ENCODE peak calls at places on chromosomes 12 and 14, in eight cellular contexts. H is CD8-positive, alpha-beta T cell; B is A549; D is lower lobe of right lung; Y is endodermal cell; J is H9; G is left lung; E is hepatocyte. Q is an unnamed sample. For H3K4me1, the result is how much of the 10 kb centered on the place peaks cover.

GRCh38 chr14:92539419-92539818 is 25.8 kb downstream of the RIN3 start:
- DNase-seq in Y (no peak), E (no peak), B (no peak), H (no peak), J (no peak), G (no peak), D (peak), Q (no peak)

GRCh38 chr14:69632154-69632553 is 20.8 kb downstream of the SUSD6 start:
- DNase-seq in E (no peak), D (no peak), B (no peak), H (no peak), Y (peak), G (no peak), J (no peak), Q (no peak)

GRCh38 chr12:103855896-103856657 is 15.0 kb upstream of the NT5DC3 start:
- DNase-seq in H (no peak), D (no peak), J (no peak), Y (no peak), B (no peak), E (no peak), G (no peak), Q (no peak)

GRCh38 chr12:29725587-29726320 is 58.0 kb downstream of the TMTC1 start:
- DNase-seq in H (no peak), B (no peak), Y (no peak), D (no peak), E (peak), G (no peak), J (no peak), Q (no peak)

GRCh38 chr14:50666772-50667490 is 1.2 kb downstream of the SAV1 start:
- DNase-seq in H (peak), E (peak), B (peak), Y (peak), G (no peak), J (peak), D (no peak), Q (no peak)

GRCh38 chr12:125836647-125837046 is 771.4 kb downstream of the AACS start:
- DNase-seq in J (no peak), H (no peak), Y (no peak), B (no peak), D (no peak), E (no peak), G (no peak), Q (no peak)

GRCh38 chr12:103140217-103140616 is 182.7 kb downstream of the ASCL1 start:
- DNase-seq in J (no peak), D (no peak), H (no peak), Y (no peak), E (no peak), B (no peak), G (no peak), Q (no peak)

GRCh38 chr12:92602930-92603623 is 99.7 kb upstream of the PLEKHG7 start:
- DNase-seq in J (no peak), B (peak), Y (no peak), D (no peak), H (no peak), G (no peak), E (peak), Q (no peak)

GRCh38 chr14:89455412-89455811 is 38.4 kb upstream of the FOXN3 start:
- DNase-seq in J (no peak), D (no peak), H (no peak), G (no peak), E (peak), Y (peak), B (no peak), Q (peak)

GRCh38 chr14:22939684-22940083 is 10.5 kb upstream of the PRMT5 start:
- DNase-seq in J (no peak), B (no peak), E (no peak), Y (no peak), G (no peak), H (no peak), D (no peak), Q (no peak)

GRCh38 chr12:120292661-120293531 is at the start of gene RNU4-1:
- DNase-seq in G (no peak), B (peak), J (peak), E (peak), D (peak), H (peak), Y (peak), Q (no peak)

GRCh38 chr12:16573652-16574077 is 32.3 kb downstream of the LMO3 start:
- DNase-seq in G (peak), D (peak), E (peak), H (no peak), B (no peak), J (peak), Y (peak), Q (no peak)

GRCh38 chr12:7130791-7131501 is 775 bp downstream of the CLSTN3 start:
- DNase-seq in D (peak), Y (peak), B (no peak), H (peak), J (peak), G (peak), E (peak), Q (peak)

GRCh38 chr12:58041441-58041840 is 100.1 kb downstream of the ATP23 start:
- DNase-seq in G (no peak), D (no peak), B (no peak), J (no peak), Y (no peak), E (no peak), H (no peak), Q (no peak)

GRCh38 chr12:63805704-63806672 is 26.3 kb downstream of the RXYLT1 start:
- DNase-seq in H (no peak), E (no peak), D (no peak), J (no peak), G (no peak), B (peak), Y (no peak), Q (no peak)

GRCh38 chr12:20946732-20947131 is 136.2 kb downstream of the SLCO1B3 start:
- DNase-seq in H (no peak), G (no peak), E (peak), B (peak), Y (peak), D (no peak), J (peak), Q (no peak)

GRCh38 chr12:63420206-63420644 is 248.1 kb downstream of the DPY19L2 start:
- DNase-seq in Y (peak), J (peak), D (no peak), H (no peak), G (no peak), E (peak), B (peak), Q (no peak)

GRCh38 chr14:72722201-72722785 is 171.6 kb downstream of the DPF3 start:
- DNase-seq in H (no peak), E (no peak), B (no peak), J (no peak), D (no peak), Y (no peak), G (no peak), Q (no peak)

GRCh38 chr14:27049611-27050172 is 451.9 kb upstream of the NOVA1 start:
- DNase-seq in B (no peak), E (no peak), D (no peak), Y (no peak), J (no peak), G (no peak), H (no peak), Q (no peak)

GRCh38 chr12:10397311-10397710 is 7.5 kb upstream of the KLRK1 start:
- DNase-seq in G (no peak), Y (no peak), E (no peak), H (peak), D (no peak), J (no peak), B (no peak), Q (no peak)

GRCh38 chr14:95140060-95140858 is 17.1 kb downstream of the DICER1 start:
- DNase-seq in D (no peak), B (no peak), J (no peak), Y (no peak), H (no peak), E (no peak), G (no peak), Q (no peak)

GRCh38 chr12:95418142-95418541 is 55.8 kb upstream of the METAP2 start:
- DNase-seq in B (no peak), E (no peak), G (no peak), H (no peak), J (no peak), D (no peak), Y (peak), Q (no peak)

GRCh38 chr12:120710805-120711296 is 593 bp downstream of the UNC119B start:
- DNase-seq in H (peak), B (no peak), Y (peak), J (peak), D (peak), E (peak), G (peak), Q (peak)

GRCh38 chr12:67367843-67368242 is 98.7 kb downstream of the CAND1 start:
- DNase-seq in Y (no peak), E (no peak), G (no peak), B (no peak), D (no peak), J (no peak), H (no peak), Q (no peak)

GRCh38 chr14:106506901-106507305 is 980.5 kb downstream of the TMEM121 start:
- DNase-seq in G (no peak), H (peak), D (no peak), B (no peak), Y (no peak), J (no peak), E (no peak), Q (peak)

GRCh38 chr14:68255697-68256178 is 436.2 kb downstream of the RAD51B start:
- DNase-seq in E (no peak), H (no peak), D (no peak), G (no peak), Y (no peak), J (no peak), B (no peak), Q (no peak)

GRCh38 chr12:108611884-108612415 is 14.1 kb upstream of the TMEM119 start:
- DNase-seq in B (peak), J (peak), E (peak), D (no peak), Y (peak), H (peak), G (peak), Q (no peak)

GRCh38 chr14:95296595-95297365 is 22.9 kb downstream of the CLMN start:
- DNase-seq in H (no peak), D (no peak), Y (no peak), E (no peak), G (no peak), J (no peak), B (no peak), Q (peak)

DNA sequence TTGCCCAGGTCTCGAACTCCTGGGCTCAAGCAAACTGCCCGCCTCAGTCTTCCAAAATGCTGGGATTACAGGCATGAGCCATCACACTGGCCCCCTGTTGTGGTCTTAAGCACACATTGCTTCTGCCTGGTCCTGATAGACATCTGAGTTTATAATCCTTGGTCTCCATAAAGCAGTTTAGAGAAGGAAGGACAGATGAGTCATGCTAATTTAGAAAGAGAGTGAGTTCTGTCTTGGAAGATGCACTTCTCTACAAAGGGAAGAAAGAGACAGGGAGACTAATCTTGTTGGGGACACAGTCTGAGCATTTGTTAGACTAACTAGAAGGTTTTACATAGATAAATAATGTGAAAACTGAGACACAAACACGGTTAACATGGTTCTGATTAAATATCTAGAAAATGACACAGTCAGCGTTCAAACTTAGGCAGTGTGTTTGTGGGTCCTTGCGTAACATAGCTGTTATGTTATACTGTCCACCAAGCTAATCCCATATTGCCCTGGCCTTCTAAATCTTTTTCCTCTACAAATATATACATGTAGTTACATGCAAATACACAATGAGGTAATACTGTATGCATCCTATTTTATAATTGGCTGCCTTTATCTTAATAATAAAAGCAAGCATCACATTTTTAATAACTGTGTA is 31.0 kb downstream of the SAMD4A start:
- DNase-seq in D (no peak), Y (no peak), B (no peak), G (no peak), E (no peak), H (no peak), J (no peak), Q (no peak)
- H3K4me1 ChIP-seq in D (under half), Y (under half), B (under half), G (under half), E (under half), H (under half), J (under half), Q (under half)

GRCh38 chr12:114166360-114166759 is 200.2 kb upstream of the RBM19 start:
- DNase-seq in D (no peak), B (peak), E (peak), H (no peak), J (peak), G (no peak), Y (peak), Q (no peak)
- TF ChIP-seq CTCF in D (peak), B (peak), E (peak), H (no peak), J (peak), G (peak), Y (peak), Q (no peak)

GRCh38 chr14:48686650-48687049 is 899.5 kb downstream of the RPS29 start:
- DNase-seq in Y (no peak), G (no peak), H (no peak), D (no peak), J (no peak), E (no peak), B (no peak), Q (no peak)
- H3K4me1 ChIP-seq in Y (under half), G (under half), H (under half), D (under half), J (under half), E (under half), B (under half), Q (under half)

GRCh38 chr14:61380984-61381383 is 59.6 kb downstream of the PRKCH start:
- DNase-seq in B (no peak), E (no peak), J (no peak), G (no peak), H (no peak), Y (no peak), D (no peak), Q (no peak)
- TF ChIP-seq CTCF in B (no peak), E (no peak), J (peak), G (no peak), H (peak), Y (peak), D (no peak), Q (no peak)

DNA sequence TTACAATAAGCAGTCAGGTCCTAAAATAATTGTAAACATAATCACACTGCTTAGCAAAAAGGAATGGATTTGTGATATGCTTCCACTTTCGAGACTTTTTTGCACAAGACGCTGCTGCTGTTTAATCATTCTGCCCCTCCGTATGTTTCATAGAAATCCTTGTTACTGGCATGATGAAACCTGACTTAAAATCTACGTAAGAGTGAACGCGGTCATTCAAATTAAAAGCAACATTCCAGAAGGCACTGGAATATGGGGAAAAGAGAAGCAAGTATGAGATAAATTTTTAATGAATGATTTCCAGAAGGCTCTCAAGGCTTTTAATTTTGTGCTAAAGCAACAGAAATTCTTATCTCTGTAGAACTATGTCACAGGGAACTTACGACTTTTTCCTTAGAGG is 1.1 kb downstream of the CNIH1 start:
- DNase-seq in D (no peak), H (no peak), J (no peak), B (no peak), Y (no peak), G (no peak), E (no peak), Q (no peak)
- H3K4me1 ChIP-seq in D (under half), H (under half), J (under half), B (under half), Y (under half), G (half or more), E (under half), Q (under half)

GRCh38 chr14:74980398-74980745 is 22.3 kb upstream of the EIF2B2 start:
- DNase-seq in D (no peak), G (no peak), Y (no peak), J (no peak), H (no peak), E (no peak), B (no peak), Q (no peak)

GRCh38 chr14:74978416-74978947 is 23.1 kb upstream of the PGF start:
- DNase-seq in H (no peak), Y (no peak), J (peak), E (no peak), D (no peak), G (no peak), B (no peak), Q (no peak)

GRCh38 chr14:74980746-74981661 is 21.7 kb upstream of the EIF2B2 start:
- DNase-seq in J (peak), G (no peak), E (no peak), D (no peak), H (no peak), B (no peak), Y (peak), Q (no peak)

GRCh38 chr14:74979029-74979428 is 23.6 kb upstream of the PGF start:
- DNase-seq in H (no peak), Y (no peak), G (no peak), J (no peak), D (no peak), B (no peak), E (no peak), Q (no peak)

GRCh38 chr14:74979442-74980397 is 23.0 kb upstream of the EIF2B2 start:
- DNase-seq in G (no peak), D (no peak), Y (peak), J (peak), H (no peak), E (peak), B (no peak), Q (no peak)
- TF ChIP-seq CTCF in G (no peak), D (no peak), Y (peak), J (peak), H (no peak), E (peak), B (no peak), Q (no peak)

GRCh38 chr12:115182239-115182638 is 498.3 kb upstream of the TBX3 start:
- DNase-seq in G (no peak), E (no peak), Y (no peak), B (no peak), H (no peak), D (no peak), J (no peak), Q (no peak)
- H3K4me1 ChIP-seq in G (under half), E (under half), Y (under half), B (under half), H (under half), D (under half), J (under half), Q (under half)

GRCh38 chr12:4763549-4763948 is 43.3 kb downstream of the GALNT8 start:
- DNase-seq in J (peak), Y (peak), E (peak), H (no peak), D (no peak), B (peak), G (no peak), Q (peak)
- TF ChIP-seq CTCF in J (peak), Y (peak), E (peak), H (no peak), D (no peak), B (peak), G (no peak), Q (no peak)

DNA sequence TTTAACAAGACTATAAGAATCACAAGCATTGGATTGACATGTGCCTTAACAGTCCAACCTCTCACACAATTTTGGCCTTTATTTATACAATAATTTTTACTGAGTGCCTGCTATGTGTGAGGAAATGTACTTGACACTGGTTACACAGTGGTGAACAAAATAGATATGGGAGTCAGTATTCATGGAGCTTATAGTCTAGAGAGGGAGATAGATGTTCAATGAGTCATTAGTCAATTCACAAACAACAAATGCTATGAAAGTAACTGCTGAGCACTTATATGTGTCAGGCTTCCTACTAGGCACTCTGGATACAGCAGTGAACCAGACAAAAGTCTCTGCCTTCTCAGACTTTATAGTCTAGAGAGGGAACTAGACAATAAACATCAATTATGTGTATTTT is 3.7 kb downstream of the CFAP54 start:
- DNase-seq in H (no peak), Y (no peak), J (no peak), G (no peak), B (no peak), E (no peak), D (no peak), Q (no peak)
- H3K4me1 ChIP-seq in H (under half), Y (under half), J (under half), G (under half), B (under half), E (under half), D (under half), Q (under half)

GRCh38 chr12:56041579-56042429 is at the start of gene RPS26:
- DNase-seq in B (peak), G (peak), J (peak), D (peak), H (peak), E (peak), Y (peak), Q (peak)
- TF ChIP-seq CTCF in B (peak), G (peak), J (peak), D (peak), H (peak), E (peak), Y (peak), Q (peak)

Q was measured in mucosa of descending colon.